ENCODE peak calls at places on chromosomes 5 and 9, in seven cellular contexts. One of them, this sample, is unnamed.

GRCh38 chr5:103014983-103015382 is 105.0 kb downstream of the GIN1 start:
- DNase-seq in heart right ventricle: no peak
- DNase-seq in stimulated activated CD8-positive, alpha-beta memory T cell treated with anti-CD3 and anti-CD28 coated beads, Interleukin-4, amount 100 ng/mL, for 1 hour: no peak
- DNase-seq in SHP77: no peak
- DNase-seq in GM20000: no peak
- DNase-seq in H54: no peak
- DNase-seq in stimulated activated naive B cell treated with anti-CD40 and anti-IgM and Interleukin-4, amounts not matched to agents 10 μg/mL and 1 μg/mL and 100 μg/mL, for 72 hours: no peak
- DNase-seq in this sample: no peak

GRCh38 chr9:108671156-108671555 is 184.6 kb downstream of the ACTL7B start:
- DNase-seq in heart right ventricle: no peak
- DNase-seq in stimulated activated CD8-positive, alpha-beta memory T cell treated with anti-CD3 and anti-CD28 coated beads, Interleukin-4, amount 100 ng/mL, for 1 hour: no peak
- DNase-seq in SHP77: peak; percentile 38
- DNase-seq in GM20000: no peak
- DNase-seq in H54: peak; percentile 26
- DNase-seq in stimulated activated naive B cell treated with anti-CD40 and anti-IgM and Interleukin-4, amounts not matched to agents 10 μg/mL and 1 μg/mL and 100 μg/mL, for 72 hours: no peak
- DNase-seq in this sample: no peak

GRCh38 chr5:153256-153655 is 38.0 kb upstream of the LRRC14B start:
- DNase-seq in heart right ventricle: no peak
- DNase-seq in stimulated activated CD8-positive, alpha-beta memory T cell treated with anti-CD3 and anti-CD28 coated beads, Interleukin-4, amount 100 ng/mL, for 1 hour: no peak
- DNase-seq in SHP77: no peak
- DNase-seq in GM20000: no peak
- DNase-seq in H54: no peak
- DNase-seq in stimulated activated naive B cell treated with anti-CD40 and anti-IgM and Interleukin-4, amounts not matched to agents 10 μg/mL and 1 μg/mL and 100 μg/mL, for 72 hours: no peak
- DNase-seq in this sample: no peak

GRCh38 chr5:959581-960531 is 48.7 kb upstream of the NKD2 start:
- DNase-seq in heart right ventricle: peak; percentile 3
- DNase-seq in stimulated activated CD8-positive, alpha-beta memory T cell treated with anti-CD3 and anti-CD28 coated beads, Interleukin-4, amount 100 ng/mL, for 1 hour: no peak
- DNase-seq in SHP77: no peak
- DNase-seq in GM20000: no peak
- DNase-seq in H54: no peak
- DNase-seq in stimulated activated naive B cell treated with anti-CD40 and anti-IgM and Interleukin-4, amounts not matched to agents 10 μg/mL and 1 μg/mL and 100 μg/mL, for 72 hours: no peak
- DNase-seq in this sample: no peak

GRCh38 chr5:115551415-115551814 is 6.8 kb upstream of the FEM1C start:
- DNase-seq in heart right ventricle: no peak
- DNase-seq in stimulated activated CD8-positive, alpha-beta memory T cell treated with anti-CD3 and anti-CD28 coated beads, Interleukin-4, amount 100 ng/mL, for 1 hour: no peak
- DNase-seq in SHP77: no peak
- DNase-seq in GM20000: peak; percentile 13
- DNase-seq in H54: no peak
- DNase-seq in stimulated activated naive B cell treated with anti-CD40 and anti-IgM and Interleukin-4, amounts not matched to agents 10 μg/mL and 1 μg/mL and 100 μg/mL, for 72 hours: no peak
- DNase-seq in this sample: no peak

GRCh38 chr5:178071108-178071507 is 42.2 kb upstream of the N4BP3 start:
- DNase-seq in heart right ventricle: no peak
- DNase-seq in stimulated activated CD8-positive, alpha-beta memory T cell treated with anti-CD3 and anti-CD28 coated beads, Interleukin-4, amount 100 ng/mL, for 1 hour: no peak
- DNase-seq in SHP77: no peak
- DNase-seq in GM20000: no peak
- DNase-seq in H54: no peak
- DNase-seq in stimulated activated naive B cell treated with anti-CD40 and anti-IgM and Interleukin-4, amounts not matched to agents 10 μg/mL and 1 μg/mL and 100 μg/mL, for 72 hours: no peak
- DNase-seq in this sample: no peak

GRCh38 chr9:97502222-97502983 is 937 bp downstream of the TMOD1 start:
- DNase-seq in heart right ventricle: peak; percentile 45
- DNase-seq in stimulated activated CD8-positive, alpha-beta memory T cell treated with anti-CD3 and anti-CD28 coated beads, Interleukin-4, amount 100 ng/mL, for 1 hour: no peak
- DNase-seq in SHP77: no peak
- DNase-seq in GM20000: peak; percentile 60
- DNase-seq in H54: no peak
- DNase-seq in stimulated activated naive B cell treated with anti-CD40 and anti-IgM and Interleukin-4, amounts not matched to agents 10 μg/mL and 1 μg/mL and 100 μg/mL, for 72 hours: no peak
- DNase-seq in this sample: peak; percentile 35

GRCh38 chr9:19155106-19155999 is 28.1 kb upstream of the PLIN2 start:
- DNase-seq in heart right ventricle: no peak
- DNase-seq in stimulated activated CD8-positive, alpha-beta memory T cell treated with anti-CD3 and anti-CD28 coated beads, Interleukin-4, amount 100 ng/mL, for 1 hour: no peak
- DNase-seq in SHP77: no peak
- DNase-seq in GM20000: no peak
- DNase-seq in H54: no peak
- DNase-seq in stimulated activated naive B cell treated with anti-CD40 and anti-IgM and Interleukin-4, amounts not matched to agents 10 μg/mL and 1 μg/mL and 100 μg/mL, for 72 hours: no peak
- DNase-seq in this sample: no peak

GRCh38 chr5:131994533-131995226 is 16.8 kb downstream of the ACSL6 start:
- DNase-seq in heart right ventricle: no peak
- DNase-seq in stimulated activated CD8-positive, alpha-beta memory T cell treated with anti-CD3 and anti-CD28 coated beads, Interleukin-4, amount 100 ng/mL, for 1 hour: no peak
- DNase-seq in SHP77: no peak
- DNase-seq in GM20000: no peak
- DNase-seq in H54: no peak
- DNase-seq in stimulated activated naive B cell treated with anti-CD40 and anti-IgM and Interleukin-4, amounts not matched to agents 10 μg/mL and 1 μg/mL and 100 μg/mL, for 72 hours: no peak
- DNase-seq in this sample: no peak

GRCh38 chr9:4740623-4741364 is at the start of gene AK3:
- DNase-seq in heart right ventricle: peak; percentile 90
- DNase-seq in stimulated activated CD8-positive, alpha-beta memory T cell treated with anti-CD3 and anti-CD28 coated beads, Interleukin-4, amount 100 ng/mL, for 1 hour: peak; percentile 78
- DNase-seq in SHP77: peak; percentile 18
- DNase-seq in GM20000: peak; percentile 99
- DNase-seq in H54: peak; percentile 66
- DNase-seq in stimulated activated naive B cell treated with anti-CD40 and anti-IgM and Interleukin-4, amounts not matched to agents 10 μg/mL and 1 μg/mL and 100 μg/mL, for 72 hours: peak; percentile 78
- DNase-seq in this sample: peak; percentile 80

GRCh38 chr5:142065273-142065672 is 43.3 kb upstream of the NDFIP1 start:
- DNase-seq in heart right ventricle: no peak
- DNase-seq in stimulated activated CD8-positive, alpha-beta memory T cell treated with anti-CD3 and anti-CD28 coated beads, Interleukin-4, amount 100 ng/mL, for 1 hour: no peak
- DNase-seq in SHP77: peak; percentile 11
- DNase-seq in GM20000: no peak
- DNase-seq in H54: no peak
- DNase-seq in stimulated activated naive B cell treated with anti-CD40 and anti-IgM and Interleukin-4, amounts not matched to agents 10 μg/mL and 1 μg/mL and 100 μg/mL, for 72 hours: no peak
- DNase-seq in this sample: no peak

GRCh38 chr5:179176571-179177230 is 116.5 kb downstream of the ZNF354C start:
- DNase-seq in heart right ventricle: no peak
- DNase-seq in stimulated activated CD8-positive, alpha-beta memory T cell treated with anti-CD3 and anti-CD28 coated beads, Interleukin-4, amount 100 ng/mL, for 1 hour: no peak
- DNase-seq in SHP77: no peak
- DNase-seq in GM20000: no peak
- DNase-seq in H54: no peak
- DNase-seq in stimulated activated naive B cell treated with anti-CD40 and anti-IgM and Interleukin-4, amounts not matched to agents 10 μg/mL and 1 μg/mL and 100 μg/mL, for 72 hours: no peak
- DNase-seq in this sample: no peak

GRCh38 chr5:107217721-107218130 is 453.0 kb downstream of the EFNA5 start:
- DNase-seq in heart right ventricle: peak; percentile 79
- DNase-seq in stimulated activated CD8-positive, alpha-beta memory T cell treated with anti-CD3 and anti-CD28 coated beads, Interleukin-4, amount 100 ng/mL, for 1 hour: no peak
- DNase-seq in SHP77: peak; percentile 63
- DNase-seq in GM20000: no peak
- DNase-seq in H54: no peak
- DNase-seq in stimulated activated naive B cell treated with anti-CD40 and anti-IgM and Interleukin-4, amounts not matched to agents 10 μg/mL and 1 μg/mL and 100 μg/mL, for 72 hours: no peak
- DNase-seq in this sample: peak; percentile 91

GRCh38 chr9:26779072-26779471 is 113.5 kb downstream of the CAAP1 start:
- DNase-seq in heart right ventricle: no peak
- DNase-seq in stimulated activated CD8-positive, alpha-beta memory T cell treated with anti-CD3 and anti-CD28 coated beads, Interleukin-4, amount 100 ng/mL, for 1 hour: no peak
- DNase-seq in SHP77: no peak
- DNase-seq in GM20000: no peak
- DNase-seq in H54: no peak
- DNase-seq in stimulated activated naive B cell treated with anti-CD40 and anti-IgM and Interleukin-4, amounts not matched to agents 10 μg/mL and 1 μg/mL and 100 μg/mL, for 72 hours: no peak
- DNase-seq in this sample: no peak

GRCh38 chr9:2802494-2802921 is 41.4 kb downstream of the PUM3 start:
- DNase-seq in heart right ventricle: no peak
- DNase-seq in stimulated activated CD8-positive, alpha-beta memory T cell treated with anti-CD3 and anti-CD28 coated beads, Interleukin-4, amount 100 ng/mL, for 1 hour: no peak
- DNase-seq in SHP77: no peak
- DNase-seq in GM20000: no peak
- DNase-seq in H54: no peak
- DNase-seq in stimulated activated naive B cell treated with anti-CD40 and anti-IgM and Interleukin-4, amounts not matched to agents 10 μg/mL and 1 μg/mL and 100 μg/mL, for 72 hours: no peak
- DNase-seq in this sample: no peak

GRCh38 chr5:95533106-95533505 is 21.7 kb downstream of the SKIC3 start:
- DNase-seq in heart right ventricle: no peak
- DNase-seq in stimulated activated CD8-positive, alpha-beta memory T cell treated with anti-CD3 and anti-CD28 coated beads, Interleukin-4, amount 100 ng/mL, for 1 hour: no peak
- DNase-seq in SHP77: no peak
- DNase-seq in GM20000: no peak
- DNase-seq in H54: no peak
- DNase-seq in stimulated activated naive B cell treated with anti-CD40 and anti-IgM and Interleukin-4, amounts not matched to agents 10 μg/mL and 1 μg/mL and 100 μg/mL, for 72 hours: no peak
- DNase-seq in this sample: no peak

GRCh38 chr9:22039258-22039657 is 30.2 kb upstream of the CDKN2B start:
- DNase-seq in heart right ventricle: no peak
- DNase-seq in stimulated activated CD8-positive, alpha-beta memory T cell treated with anti-CD3 and anti-CD28 coated beads, Interleukin-4, amount 100 ng/mL, for 1 hour: no peak
- DNase-seq in SHP77: no peak
- DNase-seq in GM20000: no peak
- DNase-seq in H54: no peak
- DNase-seq in stimulated activated naive B cell treated with anti-CD40 and anti-IgM and Interleukin-4, amounts not matched to agents 10 μg/mL and 1 μg/mL and 100 μg/mL, for 72 hours: no peak
- DNase-seq in this sample: no peak

GRCh38 chr9:21137020-21137419 is 4.6 kb downstream of the IFNW1 start:
- DNase-seq in heart right ventricle: no peak
- DNase-seq in stimulated activated CD8-positive, alpha-beta memory T cell treated with anti-CD3 and anti-CD28 coated beads, Interleukin-4, amount 100 ng/mL, for 1 hour: no peak
- DNase-seq in SHP77: no peak
- DNase-seq in GM20000: no peak
- DNase-seq in H54: no peak
- DNase-seq in stimulated activated naive B cell treated with anti-CD40 and anti-IgM and Interleukin-4, amounts not matched to agents 10 μg/mL and 1 μg/mL and 100 μg/mL, for 72 hours: no peak
- DNase-seq in this sample: no peak

GRCh38 chr9:13020706-13021105 is 245.9 kb downstream of the LURAP1L start:
- DNase-seq in heart right ventricle: no peak
- DNase-seq in stimulated activated CD8-positive, alpha-beta memory T cell treated with anti-CD3 and anti-CD28 coated beads, Interleukin-4, amount 100 ng/mL, for 1 hour: no peak
- DNase-seq in SHP77: no peak
- DNase-seq in GM20000: no peak
- DNase-seq in H54: no peak
- DNase-seq in stimulated activated naive B cell treated with anti-CD40 and anti-IgM and Interleukin-4, amounts not matched to agents 10 μg/mL and 1 μg/mL and 100 μg/mL, for 72 hours: no peak
- DNase-seq in this sample: no peak

GRCh38 chr9:124259273-124260078 is 1.7 kb downstream of the NEK6 start:
- DNase-seq in heart right ventricle: peak; percentile 64
- DNase-seq in stimulated activated CD8-positive, alpha-beta memory T cell treated with anti-CD3 and anti-CD28 coated beads, Interleukin-4, amount 100 ng/mL, for 1 hour: no peak
- DNase-seq in SHP77: no peak
- DNase-seq in GM20000: no peak
- DNase-seq in H54: peak; percentile 92
- DNase-seq in stimulated activated naive B cell treated with anti-CD40 and anti-IgM and Interleukin-4, amounts not matched to agents 10 μg/mL and 1 μg/mL and 100 μg/mL, for 72 hours: no peak
- DNase-seq in this sample: peak; percentile 48

GRCh38 chr9:90872835-90873294 is 71.2 kb downstream of the SYK start:
- DNase-seq in heart right ventricle: no peak
- DNase-seq in stimulated activated CD8-positive, alpha-beta memory T cell treated with anti-CD3 and anti-CD28 coated beads, Interleukin-4, amount 100 ng/mL, for 1 hour: no peak
- DNase-seq in SHP77: peak; percentile 86
- DNase-seq in GM20000: no peak
- DNase-seq in H54: no peak
- DNase-seq in stimulated activated naive B cell treated with anti-CD40 and anti-IgM and Interleukin-4, amounts not matched to agents 10 μg/mL and 1 μg/mL and 100 μg/mL, for 72 hours: no peak
- DNase-seq in this sample: peak; percentile 18

GRCh38 chr5:95564450-95564849 is 9.5 kb downstream of the ARSK start:
- DNase-seq in heart right ventricle: no peak
- DNase-seq in stimulated activated CD8-positive, alpha-beta memory T cell treated with anti-CD3 and anti-CD28 coated beads, Interleukin-4, amount 100 ng/mL, for 1 hour: no peak
- DNase-seq in SHP77: peak; percentile 68
- DNase-seq in GM20000: no peak
- DNase-seq in H54: no peak
- DNase-seq in stimulated activated naive B cell treated with anti-CD40 and anti-IgM and Interleukin-4, amounts not matched to agents 10 μg/mL and 1 μg/mL and 100 μg/mL, for 72 hours: no peak
- DNase-seq in this sample: no peak

GRCh38 chr5:59810041-59810440 is 83.5 kb downstream of the PDE4D start:
- DNase-seq in heart right ventricle: peak; percentile 69
- DNase-seq in stimulated activated CD8-positive, alpha-beta memory T cell treated with anti-CD3 and anti-CD28 coated beads, Interleukin-4, amount 100 ng/mL, for 1 hour: peak; percentile 21
- DNase-seq in SHP77: peak; percentile 62
- DNase-seq in GM20000: peak; percentile 58
- DNase-seq in H54: no peak
- DNase-seq in stimulated activated naive B cell treated with anti-CD40 and anti-IgM and Interleukin-4, amounts not matched to agents 10 μg/mL and 1 μg/mL and 100 μg/mL, for 72 hours: peak; percentile 45
- DNase-seq in this sample: peak; percentile 36

GRCh38 chr5:111447822-111448221 is 64.5 kb downstream of the STARD4 start:
- DNase-seq in heart right ventricle: no peak
- DNase-seq in stimulated activated CD8-positive, alpha-beta memory T cell treated with anti-CD3 and anti-CD28 coated beads, Interleukin-4, amount 100 ng/mL, for 1 hour: no peak
- DNase-seq in SHP77: no peak
- DNase-seq in GM20000: no peak
- DNase-seq in H54: no peak
- DNase-seq in stimulated activated naive B cell treated with anti-CD40 and anti-IgM and Interleukin-4, amounts not matched to agents 10 μg/mL and 1 μg/mL and 100 μg/mL, for 72 hours: no peak
- DNase-seq in this sample: no peak

GRCh38 chr9:117344892-117345660 is 69.8 kb downstream of the ASTN2 start:
- DNase-seq in heart right ventricle: no peak
- DNase-seq in stimulated activated CD8-positive, alpha-beta memory T cell treated with anti-CD3 and anti-CD28 coated beads, Interleukin-4, amount 100 ng/mL, for 1 hour: no peak
- DNase-seq in SHP77: no peak
- DNase-seq in GM20000: no peak
- DNase-seq in H54: no peak
- DNase-seq in stimulated activated naive B cell treated with anti-CD40 and anti-IgM and Interleukin-4, amounts not matched to agents 10 μg/mL and 1 μg/mL and 100 μg/mL, for 72 hours: no peak
- DNase-seq in this sample: no peak

GRCh38 chr5:85278193-85278592 is 893.5 kb upstream of the EDIL3 start:
- DNase-seq in heart right ventricle: no peak
- DNase-seq in stimulated activated CD8-positive, alpha-beta memory T cell treated with anti-CD3 and anti-CD28 coated beads, Interleukin-4, amount 100 ng/mL, for 1 hour: no peak
- DNase-seq in SHP77: no peak
- DNase-seq in GM20000: no peak
- DNase-seq in H54: no peak
- DNase-seq in stimulated activated naive B cell treated with anti-CD40 and anti-IgM and Interleukin-4, amounts not matched to agents 10 μg/mL and 1 μg/mL and 100 μg/mL, for 72 hours: no peak
- DNase-seq in this sample: no peak

GRCh38 chr5:103669615-103670014 is 107.0 kb upstream of the NUDT12 start:
- DNase-seq in heart right ventricle: no peak
- DNase-seq in stimulated activated CD8-positive, alpha-beta memory T cell treated with anti-CD3 and anti-CD28 coated beads, Interleukin-4, amount 100 ng/mL, for 1 hour: no peak
- DNase-seq in SHP77: peak; percentile 96
- DNase-seq in GM20000: no peak
- DNase-seq in H54: no peak
- DNase-seq in stimulated activated naive B cell treated with anti-CD40 and anti-IgM and Interleukin-4, amounts not matched to agents 10 μg/mL and 1 μg/mL and 100 μg/mL, for 72 hours: no peak
- DNase-seq in this sample: no peak

GRCh38 chr9:124852829-124853531 is at the start of gene WDR38:
- DNase-seq in heart right ventricle: peak; percentile 81
- DNase-seq in stimulated activated CD8-positive, alpha-beta memory T cell treated with anti-CD3 and anti-CD28 coated beads, Interleukin-4, amount 100 ng/mL, for 1 hour: peak; percentile 59
- DNase-seq in SHP77: peak; percentile 74
- DNase-seq in GM20000: peak; percentile 91
- DNase-seq in H54: peak; percentile 99
- DNase-seq in stimulated activated naive B cell treated with anti-CD40 and anti-IgM and Interleukin-4, amounts not matched to agents 10 μg/mL and 1 μg/mL and 100 μg/mL, for 72 hours: peak; percentile 78
- DNase-seq in this sample: peak; percentile 94